ENCODE peak calls at places on chromosomes 3 and 15, in six cellular contexts. One of them, this sample, is unnamed.

GRCh38 chr3:195245531-195245951 is 25.4 kb downstream of the XXYLT1 start:
- DNase-seq in AG04450: no peak
- DNase-seq in HepG2: no peak
- DNase-seq in heart right ventricle: no peak
- DNase-seq in adrenal gland: peak; percentile 46
- DNase-seq in H9: no peak
- DNase-seq in this sample: no peak

GRCh38 chr3:197305854-197306253 is 7.4 kb upstream of the DLG1 start:
- DNase-seq in H9: no peak
- DNase-seq in HepG2: no peak
- DNase-seq in heart right ventricle: no peak
- DNase-seq in AG04450: peak; percentile 84
- DNase-seq in adrenal gland: no peak
- DNase-seq in this sample: no peak

GRCh38 chr3:171309906-171310359 is 150.3 kb downstream of the TNIK start:
- DNase-seq in heart right ventricle: no peak
- DNase-seq in AG04450: peak; percentile 29
- DNase-seq in HepG2: no peak
- DNase-seq in H9: no peak
- DNase-seq in adrenal gland: no peak
- DNase-seq in this sample: no peak

GRCh38 chr3:99419111-99419510 is 219.3 kb upstream of the COL8A1 start:
- DNase-seq in AG04450: no peak
- DNase-seq in adrenal gland: no peak
- DNase-seq in H9: no peak
- DNase-seq in heart right ventricle: no peak
- DNase-seq in HepG2: no peak
- DNase-seq in this sample: no peak

GRCh38 chr15:57580428-57580827 is 11.3 kb upstream of the MYZAP start:
- DNase-seq in AG04450: no peak
- DNase-seq in heart right ventricle: no peak
- DNase-seq in HepG2: no peak
- DNase-seq in H9: no peak
- DNase-seq in adrenal gland: no peak
- DNase-seq in this sample: no peak

GRCh38 chr3:2247831-2248230 is 149.2 kb downstream of the CNTN4 start:
- DNase-seq in HepG2: no peak
- DNase-seq in AG04450: no peak
- DNase-seq in H9: no peak
- DNase-seq in adrenal gland: no peak
- DNase-seq in heart right ventricle: no peak
- DNase-seq in this sample: no peak

GRCh38 chr3:46866720-46867549 is 3.7 kb upstream of the MYL3 start:
- DNase-seq in heart right ventricle: peak; percentile 94
- DNase-seq in H9: peak; percentile 70
- DNase-seq in HepG2: peak; percentile 39
- DNase-seq in AG04450: no peak
- DNase-seq in adrenal gland: peak; percentile 91
- DNase-seq in this sample: peak; percentile 89

GRCh38 chr3:46756642-46757041 is 39.0 kb upstream of the PRSS50 start:
- DNase-seq in heart right ventricle: no peak
- DNase-seq in adrenal gland: no peak
- DNase-seq in H9: no peak
- DNase-seq in HepG2: no peak
- DNase-seq in AG04450: no peak
- DNase-seq in this sample: no peak

GRCh38 chr3:43394071-43394501 is 107.7 kb downstream of the SNRK start:
- DNase-seq in H9: no peak
- DNase-seq in adrenal gland: peak; percentile 91
- DNase-seq in AG04450: no peak
- DNase-seq in HepG2: no peak
- DNase-seq in heart right ventricle: peak; percentile 76
- DNase-seq in this sample: peak; percentile 91

GRCh38 chr15:57259511-57260143 is 116.7 kb upstream of the CGNL1 start:
- DNase-seq in H9: peak; percentile 57
- DNase-seq in heart right ventricle: no peak
- DNase-seq in adrenal gland: no peak
- DNase-seq in AG04450: no peak
- DNase-seq in HepG2: no peak
- DNase-seq in this sample: no peak

GRCh38 chr3:79598594-79598993 is 169.2 kb downstream of the ROBO1 start:
- DNase-seq in heart right ventricle: no peak
- DNase-seq in AG04450: no peak
- DNase-seq in H9: no peak
- DNase-seq in adrenal gland: peak; percentile 57
- DNase-seq in HepG2: no peak
- DNase-seq in this sample: peak; percentile 36

GRCh38 chr3:79602385-79602784 is 165.4 kb downstream of the ROBO1 start:
- DNase-seq in AG04450: no peak
- DNase-seq in heart right ventricle: no peak
- DNase-seq in adrenal gland: no peak
- DNase-seq in H9: no peak
- DNase-seq in HepG2: no peak
- DNase-seq in this sample: no peak

DNA sequence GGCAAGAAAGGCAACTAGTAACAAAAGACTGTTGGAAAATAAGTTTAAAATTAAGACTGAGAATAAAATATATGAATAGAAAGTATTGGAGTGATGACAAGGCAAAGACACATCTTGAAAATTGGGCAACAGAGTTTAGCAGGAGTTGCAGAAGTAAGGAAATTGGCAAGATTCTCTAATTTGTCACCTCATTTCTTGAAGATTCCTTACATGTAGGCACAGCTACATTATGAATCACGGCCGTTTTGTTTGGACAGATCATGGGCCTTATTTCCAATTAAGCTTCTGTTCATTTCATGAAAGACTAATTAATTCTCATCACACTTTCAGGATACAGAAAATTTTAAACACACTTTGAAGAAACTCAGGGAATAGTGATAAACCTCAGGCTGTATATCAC is 170.1 kb downstream of the ROBO1 start:
- DNase-seq in adrenal gland: no peak
- DNase-seq in H9: no peak
- DNase-seq in HepG2: no peak
- DNase-seq in heart right ventricle: no peak
- DNase-seq in AG04450: no peak
- DNase-seq in this sample: no peak
- H3K27ac ChIP-seq in adrenal gland: no peak overlapping the region
- H3K27ac ChIP-seq in H9: no peak overlapping the region
- H3K27ac ChIP-seq in HepG2: no peak overlapping the region
- H3K27ac ChIP-seq in heart right ventricle: no peak overlapping the region
- H3K27ac ChIP-seq in AG04450: no peak overlapping the region
- H3K27ac ChIP-seq in this sample: no peak overlapping the region

DNA sequence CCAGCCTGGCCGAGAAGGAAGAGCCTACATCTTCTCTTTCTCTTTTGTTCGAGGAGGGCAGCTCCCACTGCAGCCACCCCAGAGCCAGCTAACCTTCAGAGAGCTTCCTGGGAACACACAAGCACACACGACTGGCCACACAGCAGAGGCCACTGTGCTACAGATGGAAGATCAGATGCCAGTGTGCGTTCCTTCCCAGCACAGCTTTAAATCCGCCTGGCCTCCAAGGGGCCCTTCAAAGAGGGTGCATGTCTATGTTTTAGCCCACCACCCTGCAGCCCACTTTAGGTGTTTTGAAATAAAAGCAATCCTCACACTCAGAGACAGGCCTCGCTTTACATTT is 12.4 kb downstream of the ALDH1A3 start:
- DNase-seq in AG04450: no peak
- DNase-seq in H9: no peak
- DNase-seq in adrenal gland: no peak
- DNase-seq in HepG2: no peak
- DNase-seq in heart right ventricle: no peak
- DNase-seq in this sample: no peak
- H3K27ac ChIP-seq in AG04450: no peak overlapping the region
- H3K27ac ChIP-seq in H9: no peak overlapping the region
- H3K27ac ChIP-seq in adrenal gland: no peak overlapping the region
- H3K27ac ChIP-seq in HepG2: no peak overlapping the region
- H3K27ac ChIP-seq in heart right ventricle: no peak overlapping the region
- H3K27ac ChIP-seq in this sample: no peak overlapping the region

DNA sequence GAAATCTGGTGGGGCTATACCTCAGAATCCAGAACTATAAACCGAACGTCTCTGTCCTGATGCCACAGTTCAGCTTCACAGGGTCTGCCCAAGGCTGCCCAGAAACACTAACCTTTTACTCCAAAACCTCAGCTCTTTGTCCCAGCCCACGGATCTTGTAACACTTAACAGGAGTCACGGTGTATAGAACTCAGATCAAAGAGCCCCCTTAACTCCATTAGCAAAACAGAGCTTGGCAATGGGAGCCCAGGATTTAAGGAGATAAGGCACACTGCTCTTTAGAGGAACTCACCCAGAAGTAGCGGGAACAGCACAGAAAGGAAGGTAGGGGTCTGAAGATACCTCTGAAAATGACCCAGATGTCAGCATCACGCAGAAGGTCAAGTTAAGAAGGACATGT is 68.8 kb upstream of the SOX14 start:
- DNase-seq in AG04450: no peak
- DNase-seq in H9: no peak
- DNase-seq in adrenal gland: no peak
- DNase-seq in heart right ventricle: no peak
- DNase-seq in HepG2: no peak
- DNase-seq in this sample: no peak
- H3K27ac ChIP-seq in AG04450: no peak overlapping the region
- H3K27ac ChIP-seq in H9: no peak overlapping the region
- H3K27ac ChIP-seq in adrenal gland: no peak overlapping the region
- H3K27ac ChIP-seq in heart right ventricle: no peak overlapping the region
- H3K27ac ChIP-seq in HepG2: no peak overlapping the region
- H3K27ac ChIP-seq in this sample: no peak overlapping the region

GRCh38 chr3:179451335-179452165 is at the start of gene GNB4:
- DNase-seq in heart right ventricle: peak; percentile 86
- DNase-seq in HepG2: no peak
- DNase-seq in adrenal gland: peak; percentile 82
- DNase-seq in AG04450: peak; percentile 43
- DNase-seq in H9: peak; percentile 70
- DNase-seq in this sample: peak; percentile 86
- H3K27ac ChIP-seq in heart right ventricle: peak within 1 kb of the TSS; percentile 94
- H3K27ac ChIP-seq in HepG2: no peak within 1 kb of the TSS
- H3K27ac ChIP-seq in adrenal gland: peak within 1 kb of the TSS; percentile 82
- H3K27ac ChIP-seq in AG04450: peak within 1 kb of the TSS; percentile 94
- H3K27ac ChIP-seq in H9: peak within 1 kb of the TSS; percentile 26
- H3K27ac ChIP-seq in this sample: peak within 1 kb of the TSS; percentile 95

GRCh38 chr3:55958605-55959004 is 471.5 kb upstream of the WNT5A start:
- DNase-seq in adrenal gland: no peak
- DNase-seq in heart right ventricle: no peak
- DNase-seq in HepG2: no peak
- DNase-seq in H9: no peak
- DNase-seq in AG04450: no peak
- DNase-seq in this sample: no peak

GRCh38 chr3:55959681-55960080 is 472.6 kb upstream of the WNT5A start:
- DNase-seq in AG04450: no peak
- DNase-seq in HepG2: no peak
- DNase-seq in heart right ventricle: no peak
- DNase-seq in H9: no peak
- DNase-seq in adrenal gland: no peak
- DNase-seq in this sample: no peak

GRCh38 chr3:55951371-55951770 is 464.3 kb upstream of the WNT5A start:
- DNase-seq in HepG2: no peak
- DNase-seq in heart right ventricle: no peak
- DNase-seq in H9: no peak
- DNase-seq in adrenal gland: no peak
- DNase-seq in AG04450: no peak
- DNase-seq in this sample: no peak

DNA sequence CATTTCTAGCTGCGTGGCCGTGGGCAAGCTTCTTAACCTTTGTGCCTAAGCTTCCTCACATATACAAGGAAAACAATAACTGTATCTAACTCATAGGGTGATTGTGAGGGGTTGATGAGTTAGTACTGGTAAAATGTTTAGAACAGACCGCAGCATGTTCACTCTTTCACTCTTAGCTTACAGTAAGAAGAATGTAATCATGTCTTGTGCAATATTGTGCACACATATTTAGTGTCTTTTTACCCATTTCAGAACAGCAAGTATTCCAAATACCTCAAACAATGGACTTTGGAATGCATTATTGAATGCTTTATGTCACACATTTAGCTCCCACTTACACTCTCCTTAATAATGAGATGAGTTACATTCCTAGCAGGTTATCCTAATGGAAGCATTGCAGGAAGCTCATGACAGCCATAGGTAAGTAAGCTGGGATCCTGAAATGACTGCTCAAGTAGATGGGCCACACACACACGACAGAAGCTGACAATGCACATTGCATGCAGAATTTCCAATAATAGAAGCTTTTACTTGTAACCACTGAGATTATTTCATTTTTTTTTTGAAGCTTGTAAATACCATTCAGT is 468.9 kb upstream of the WNT5A start:
- DNase-seq in heart right ventricle: no peak
- DNase-seq in HepG2: no peak
- DNase-seq in adrenal gland: no peak
- DNase-seq in AG04450: no peak
- DNase-seq in H9: no peak
- DNase-seq in this sample: no peak
- H3K27ac ChIP-seq in heart right ventricle: no peak overlapping the region
- H3K27ac ChIP-seq in HepG2: no peak overlapping the region
- H3K27ac ChIP-seq in adrenal gland: no peak overlapping the region
- H3K27ac ChIP-seq in AG04450: no peak overlapping the region
- H3K27ac ChIP-seq in H9: no peak overlapping the region
- H3K27ac ChIP-seq in this sample: no peak overlapping the region

GRCh38 chr15:39430389-39430788 is 150.5 kb upstream of the THBS1 start:
- DNase-seq in AG04450: no peak
- DNase-seq in adrenal gland: no peak
- DNase-seq in HepG2: no peak
- DNase-seq in heart right ventricle: no peak
- DNase-seq in H9: no peak
- DNase-seq in this sample: peak; percentile 58
- H3K27ac ChIP-seq in AG04450: peak overlapping the region; percentile 42
- H3K27ac ChIP-seq in adrenal gland: no peak overlapping the region
- H3K27ac ChIP-seq in HepG2: no peak overlapping the region
- H3K27ac ChIP-seq in heart right ventricle: peak overlapping the region; percentile 41
- H3K27ac ChIP-seq in H9: no peak overlapping the region
- H3K27ac ChIP-seq in this sample: peak overlapping the region; percentile 45

GRCh38 chr3:71006810-71007785 is 576.4 kb downstream of the FOXP1 start:
- DNase-seq in H9: no peak
- DNase-seq in AG04450: no peak
- DNase-seq in heart right ventricle: no peak
- DNase-seq in HepG2: peak; percentile 20
- DNase-seq in adrenal gland: no peak
- DNase-seq in this sample: no peak
- H3K27ac ChIP-seq in H9: no peak overlapping the region
- H3K27ac ChIP-seq in AG04450: no peak overlapping the region
- H3K27ac ChIP-seq in heart right ventricle: peak overlapping the region; percentile 43
- H3K27ac ChIP-seq in HepG2: no peak overlapping the region
- H3K27ac ChIP-seq in adrenal gland: no peak overlapping the region
- H3K27ac ChIP-seq in this sample: no peak overlapping the region

This sample was measured in right cardiac atrium.